ENCODE peak calls at places on chromosomes 2 and 18, in five cellular contexts. K, U, N, H and L are unnamed samples. For H3K4me1, the result is how much of the 10 kb centered on the place peaks cover.

GRCh38 chr2:163637876-163638275 is 97.9 kb downstream of the FIGN start:
- DNase-seq in K (no peak), U (no peak), N (no peak), H (no peak), L (no peak)

GRCh38 chr18:54774971-54775665 is 53.2 kb upstream of the RAB27B start:
- DNase-seq in K (no peak), U (no peak), N (no peak), H (no peak), L (no peak)

GRCh38 chr2:8803658-8804379 is 33.6 kb downstream of the KIDINS220 start:
- DNase-seq in K (no peak), U (peak), N (peak), H (peak), L (peak)

GRCh38 chr2:129479892-129480291 is 499.6 kb upstream of the RAB6C start:
- DNase-seq in K (no peak), U (no peak), N (no peak), H (no peak), L (no peak)

GRCh38 chr2:42200534-42201227 is 31.5 kb downstream of the EML4 start:
- DNase-seq in K (no peak), U (no peak), N (no peak), H (no peak), L (no peak)

GRCh38 chr2:217920879-217921603 is 81.8 kb downstream of the TNS1 start:
- DNase-seq in K (peak), U (no peak), N (no peak), H (no peak), L (no peak)

GRCh38 chr18:33837191-33837590 is 259.2 kb downstream of the ASXL3 start:
- DNase-seq in K (no peak), U (no peak), N (no peak), H (no peak), L (no peak)

GRCh38 chr2:98514879-98515570 is 70.4 kb downstream of the INPP4A start:
- DNase-seq in K (no peak), U (no peak), N (peak), H (no peak), L (no peak)

GRCh38 chr2:101974663-101975062 is 17.1 kb upstream of the IL1R2 start:
- DNase-seq in K (no peak), U (no peak), N (no peak), H (no peak), L (no peak)

GRCh38 chr2:212974692-212975091 is 176.7 kb downstream of the IKZF2 start:
- DNase-seq in K (no peak), U (no peak), N (no peak), H (no peak), L (no peak)

GRCh38 chr2:233356546-233357308 is 2.4 kb downstream of the DGKD start:
- DNase-seq in K (no peak), U (no peak), N (no peak), H (no peak), L (no peak)

GRCh38 chr2:193810533-193810932 is 1615.8 kb upstream of the TMEFF2 start:
- DNase-seq in K (no peak), U (no peak), N (no peak), H (no peak), L (no peak)

GRCh38 chr18:27377251-27377650 is 192.1 kb upstream of the CHST9 start:
- DNase-seq in K (no peak), U (no peak), N (no peak), H (no peak), L (no peak)

GRCh38 chr18:46832856-46833255 is 76.0 kb upstream of the ST8SIA5 start:
- DNase-seq in K (no peak), U (no peak), N (no peak), H (no peak), L (no peak)

GRCh38 chr2:126862730-126863129 is 36.0 kb upstream of the TEX51 start:
- DNase-seq in K (no peak), U (no peak), N (no peak), H (no peak), L (no peak)

GRCh38 chr2:126866451-126866850 is 32.2 kb upstream of the TEX51 start:
- DNase-seq in K (no peak), U (no peak), N (no peak), H (no peak), L (no peak)

GRCh38 chr2:126864861-126865260 is 33.8 kb upstream of the TEX51 start:
- DNase-seq in K (no peak), U (no peak), N (no peak), H (no peak), L (peak)

GRCh38 chr2:126860395-126860794 is 38.3 kb upstream of the TEX51 start:
- DNase-seq in K (no peak), U (no peak), N (no peak), H (no peak), L (no peak)

GRCh38 chr2:126863336-126864015 is 35.2 kb upstream of the TEX51 start:
- DNase-seq in K (no peak), U (no peak), N (no peak), H (peak), L (no peak)
- TF ChIP-seq SMC3 in K (no peak), U (no peak), N (no peak), H (no peak), L (no peak)

DNA sequence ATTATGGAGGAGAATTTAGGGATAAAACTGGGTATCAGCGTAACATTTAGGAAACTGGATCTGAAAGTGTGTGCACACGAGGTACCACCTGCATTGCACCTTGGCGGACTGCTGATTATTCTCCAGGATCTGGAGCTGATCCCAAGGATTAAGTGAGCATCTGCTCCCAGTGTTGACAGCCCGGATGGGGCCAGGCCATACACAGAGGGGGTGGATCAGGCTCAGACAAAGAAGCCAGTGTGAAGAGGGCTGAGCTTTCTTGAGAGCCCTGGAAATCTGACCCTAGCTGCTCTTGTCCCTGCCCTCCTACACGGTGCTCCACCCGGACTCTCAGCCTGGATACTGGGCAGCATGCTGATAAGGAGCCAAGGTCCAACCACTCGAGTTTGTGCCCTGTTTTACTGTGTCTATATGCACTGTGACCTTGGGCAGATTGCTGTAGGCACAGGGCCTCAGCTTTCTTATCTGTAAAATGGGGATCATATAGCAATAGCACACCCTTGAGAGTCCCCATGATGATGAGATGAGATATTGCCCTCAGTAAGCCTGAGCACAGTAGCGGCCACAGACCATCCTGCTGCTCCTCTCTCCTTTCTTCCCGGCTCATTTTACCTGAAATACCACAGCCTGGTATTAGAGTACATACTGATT is 396.8 kb upstream of the CELF4 start:
- DNase-seq in K (no peak), U (no peak), N (no peak), H (no peak), L (no peak)
- TF ChIP-seq MAX in K (no peak), U (no peak), N (no peak), H (no peak), L (no peak)

GRCh38 chr18:478679-479078 is 21.8 kb downstream of the COLEC12 start:
- DNase-seq in K (no peak), U (no peak), N (no peak), H (no peak), L (no peak)
- H3K4me1 ChIP-seq in K (under half), U (half or more), N (under half), H (under half), L (under half)

DNA sequence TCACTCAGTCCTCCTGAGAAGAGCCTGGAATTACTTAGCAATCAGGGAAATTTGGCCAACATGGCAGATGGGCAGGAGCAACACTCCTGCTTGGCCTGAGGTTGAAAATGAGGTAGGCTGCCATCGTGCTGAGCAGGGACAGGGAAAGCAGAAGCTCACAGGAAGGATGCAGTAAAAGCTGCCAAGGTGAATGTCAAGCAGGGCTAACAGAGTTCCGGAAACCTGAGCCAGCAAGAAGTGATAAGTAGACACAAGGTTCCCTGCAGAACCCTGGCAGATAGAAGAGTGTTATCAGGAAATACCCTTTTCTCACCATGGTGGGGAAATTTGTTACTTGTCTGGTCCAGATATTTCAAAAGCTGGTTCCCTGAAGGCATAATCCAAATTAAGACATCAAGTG is 454.3 kb upstream of the MEX3C start:
- DNase-seq in K (no peak), U (no peak), N (no peak), H (no peak), L (no peak)
- TF ChIP-seq SMC3 in K (no peak), U (no peak), N (no peak), H (no peak), L (no peak)

GRCh38 chr18:5103693-5104092 is 93.4 kb downstream of the AKAIN1 start:
- DNase-seq in K (no peak), U (no peak), N (no peak), H (no peak), L (no peak)

GRCh38 chr18:5106730-5107129 is 90.3 kb downstream of the AKAIN1 start:
- DNase-seq in K (no peak), U (no peak), N (no peak), H (no peak), L (peak)

GRCh38 chr18:5104246-5104645 is 92.8 kb downstream of the AKAIN1 start:
- DNase-seq in K (no peak), U (no peak), N (no peak), H (no peak), L (no peak)

GRCh38 chr18:5110288-5110687 is 86.8 kb downstream of the AKAIN1 start:
- DNase-seq in K (no peak), U (no peak), N (no peak), H (no peak), L (no peak)

GRCh38 chr18:5107990-5108389 is 89.1 kb downstream of the AKAIN1 start:
- DNase-seq in K (no peak), U (no peak), N (no peak), H (no peak), L (no peak)
- TF ChIP-seq MAX in K (no peak), U (no peak), N (no peak), H (no peak), L (no peak)

GRCh38 chr18:12597775-12598174 is 60.1 kb downstream of the SPIRE1 start:
- DNase-seq in K (no peak), U (peak), N (no peak), H (no peak), L (peak)
- H3K4me1 ChIP-seq in K (under half), U (half or more), N (under half), H (under half), L (half or more)

GRCh38 chr2:223469270-223470057 is 132.7 kb downstream of the SCG2 start:
- DNase-seq in K (no peak), U (no peak), N (no peak), H (no peak), L (peak)
- TF ChIP-seq SMC3 in K (no peak), U (no peak), N (no peak), H (no peak), L (no peak)

DNA sequence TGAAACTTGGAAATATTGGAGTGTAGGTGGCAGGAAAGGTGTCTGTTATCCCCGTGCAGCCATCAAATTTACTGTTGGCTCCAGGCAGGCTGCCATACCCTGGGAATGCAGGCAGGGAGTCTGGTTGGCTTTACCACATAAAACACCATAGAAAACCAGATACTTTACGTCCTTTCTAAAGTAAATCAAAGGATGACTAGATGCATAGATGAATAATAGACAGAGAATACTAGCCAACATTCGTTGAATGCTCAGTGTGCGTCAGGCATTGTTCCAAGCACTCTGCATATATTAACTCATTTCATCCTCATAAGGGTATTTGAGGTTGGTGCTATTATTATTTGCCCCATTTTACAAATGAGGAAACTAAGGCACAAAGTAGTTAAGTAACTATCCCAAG is 65.2 kb downstream of the VSNL1 start:
- DNase-seq in K (no peak), U (no peak), N (no peak), H (no peak), L (no peak)
- TF ChIP-seq MAX in K (no peak), U (no peak), N (no peak), H (no peak), L (no peak)

GRCh38 chr2:174607584-174607983 is 10.0 kb upstream of the WIPF1 start:
- DNase-seq in K (no peak), U (no peak), N (no peak), H (no peak), L (no peak)
- H3K4me1 ChIP-seq in K (under half), U (under half), N (under half), H (half or more), L (under half)